ENCODE peak calls at places on chromosomes 13 and 19, in seven cellular contexts. One of them, this sample, is unnamed.

GRCh38 chr19:12884926-12885748 is 1.9 kb downstream of the KLF1 start:
- DNase-seq in suprapubic skin: peak; percentile 81
- DNase-seq in stomach: peak; percentile 95
- DNase-seq in transverse colon: peak; percentile 96
- DNase-seq in sigmoid colon: peak; percentile 85
- DNase-seq in GM12878: peak; percentile 57
- DNase-seq in H1: peak; percentile 99
- DNase-seq in this sample: no peak

GRCh38 chr13:49082653-49083536 is 107.2 kb downstream of the FNDC3A start:
- DNase-seq in sigmoid colon: no peak
- DNase-seq in stomach: no peak
- DNase-seq in suprapubic skin: no peak
- DNase-seq in GM12878: peak; percentile 48
- DNase-seq in transverse colon: no peak
- DNase-seq in H1: no peak
- DNase-seq in this sample: no peak

GRCh38 chr19:17202249-17202648 is 12.9 kb upstream of the USE1 start:
- DNase-seq in transverse colon: no peak
- DNase-seq in sigmoid colon: no peak
- DNase-seq in GM12878: no peak
- DNase-seq in suprapubic skin: no peak
- DNase-seq in H1: no peak
- DNase-seq in stomach: no peak
- DNase-seq in this sample: no peak

GRCh38 chr13:79671420-79671819 is 190.5 kb downstream of the NDFIP2 start:
- DNase-seq in GM12878: no peak
- DNase-seq in suprapubic skin: no peak
- DNase-seq in stomach: no peak
- DNase-seq in transverse colon: no peak
- DNase-seq in sigmoid colon: no peak
- DNase-seq in H1: no peak
- DNase-seq in this sample: no peak

GRCh38 chr19:31262673-31263308 is 86.4 kb downstream of the TSHZ3 start:
- DNase-seq in H1: no peak
- DNase-seq in suprapubic skin: no peak
- DNase-seq in transverse colon: no peak
- DNase-seq in sigmoid colon: no peak
- DNase-seq in stomach: peak; percentile 17
- DNase-seq in GM12878: no peak
- DNase-seq in this sample: no peak

GRCh38 chr13:28707629-28708427 is 10.9 kb downstream of the SLC46A3 start:
- DNase-seq in H1: no peak
- DNase-seq in suprapubic skin: no peak
- DNase-seq in sigmoid colon: no peak
- DNase-seq in transverse colon: no peak
- DNase-seq in stomach: no peak
- DNase-seq in GM12878: peak; percentile 94
- DNase-seq in this sample: no peak

GRCh38 chr13:44350775-44351504 is 22.7 kb upstream of the SERP2 start:
- DNase-seq in stomach: no peak
- DNase-seq in suprapubic skin: no peak
- DNase-seq in sigmoid colon: no peak
- DNase-seq in H1: no peak
- DNase-seq in GM12878: no peak
- DNase-seq in transverse colon: no peak
- DNase-seq in this sample: no peak

GRCh38 chr13:114025432-114026127 is 51.7 kb upstream of the C13orf46 start:
- DNase-seq in suprapubic skin: no peak
- DNase-seq in transverse colon: peak; percentile 60
- DNase-seq in H1: no peak
- DNase-seq in sigmoid colon: peak; percentile 83
- DNase-seq in stomach: no peak
- DNase-seq in GM12878: no peak
- DNase-seq in this sample: no peak

GRCh38 chr19:6802336-6803035 is 30.0 kb downstream of the VAV1 start:
- DNase-seq in transverse colon: peak; percentile 60
- DNase-seq in GM12878: peak; percentile 78
- DNase-seq in suprapubic skin: no peak
- DNase-seq in stomach: peak; percentile 39
- DNase-seq in sigmoid colon: peak; percentile 67
- DNase-seq in H1: no peak
- DNase-seq in this sample: no peak

GRCh38 chr19:49149652-49150105 is 5.5 kb downstream of the HRC start:
- DNase-seq in GM12878: no peak
- DNase-seq in suprapubic skin: peak; percentile 88
- DNase-seq in transverse colon: peak; percentile 60
- DNase-seq in H1: peak; percentile 88
- DNase-seq in stomach: peak; percentile 58
- DNase-seq in sigmoid colon: peak; percentile 87
- DNase-seq in this sample: no peak

GRCh38 chr19:50908311-50908710 is 2.9 kb downstream of the KLK4 start:
- DNase-seq in stomach: no peak
- DNase-seq in GM12878: no peak
- DNase-seq in suprapubic skin: no peak
- DNase-seq in H1: no peak
- DNase-seq in transverse colon: no peak
- DNase-seq in sigmoid colon: no peak
- DNase-seq in this sample: no peak

GRCh38 chr19:41193420-41194156 is 569 bp downstream of the CYP2S1 start:
- DNase-seq in transverse colon: no peak
- DNase-seq in sigmoid colon: no peak
- DNase-seq in GM12878: no peak
- DNase-seq in H1: no peak
- DNase-seq in suprapubic skin: no peak
- DNase-seq in stomach: no peak
- DNase-seq in this sample: no peak

GRCh38 chr13:28820099-28821051 is at the start of gene MTUS2:
- DNase-seq in H1: peak; percentile 77
- DNase-seq in GM12878: no peak
- DNase-seq in stomach: no peak
- DNase-seq in transverse colon: no peak
- DNase-seq in sigmoid colon: no peak
- DNase-seq in suprapubic skin: no peak
- DNase-seq in this sample: no peak

GRCh38 chr19:861756-862528 is 2.5 kb downstream of the CFD start:
- DNase-seq in stomach: no peak
- DNase-seq in sigmoid colon: no peak
- DNase-seq in suprapubic skin: no peak
- DNase-seq in transverse colon: peak; percentile 66
- DNase-seq in GM12878: no peak
- DNase-seq in H1: peak; percentile 96
- DNase-seq in this sample: no peak

GRCh38 chr19:38744906-38745305 is 632 bp upstream of the CAPN12 start:
- DNase-seq in transverse colon: no peak
- DNase-seq in suprapubic skin: no peak
- DNase-seq in sigmoid colon: no peak
- DNase-seq in GM12878: no peak
- DNase-seq in stomach: no peak
- DNase-seq in H1: no peak
- DNase-seq in this sample: no peak

GRCh38 chr13:22698477-22698876 is 482.3 kb upstream of the SGCG start:
- DNase-seq in GM12878: no peak
- DNase-seq in transverse colon: no peak
- DNase-seq in stomach: no peak
- DNase-seq in suprapubic skin: no peak
- DNase-seq in H1: no peak
- DNase-seq in sigmoid colon: no peak
- DNase-seq in this sample: no peak
- TF ChIP-seq EP300 in GM12878: no peak
- TF ChIP-seq EP300 in transverse colon: no peak
- TF ChIP-seq EP300 in stomach: no peak
- TF ChIP-seq EP300 in suprapubic skin: no peak
- TF ChIP-seq EP300 in H1: no peak
- TF ChIP-seq EP300 in sigmoid colon: no peak
- TF ChIP-seq EP300 in this sample: no peak

DNA sequence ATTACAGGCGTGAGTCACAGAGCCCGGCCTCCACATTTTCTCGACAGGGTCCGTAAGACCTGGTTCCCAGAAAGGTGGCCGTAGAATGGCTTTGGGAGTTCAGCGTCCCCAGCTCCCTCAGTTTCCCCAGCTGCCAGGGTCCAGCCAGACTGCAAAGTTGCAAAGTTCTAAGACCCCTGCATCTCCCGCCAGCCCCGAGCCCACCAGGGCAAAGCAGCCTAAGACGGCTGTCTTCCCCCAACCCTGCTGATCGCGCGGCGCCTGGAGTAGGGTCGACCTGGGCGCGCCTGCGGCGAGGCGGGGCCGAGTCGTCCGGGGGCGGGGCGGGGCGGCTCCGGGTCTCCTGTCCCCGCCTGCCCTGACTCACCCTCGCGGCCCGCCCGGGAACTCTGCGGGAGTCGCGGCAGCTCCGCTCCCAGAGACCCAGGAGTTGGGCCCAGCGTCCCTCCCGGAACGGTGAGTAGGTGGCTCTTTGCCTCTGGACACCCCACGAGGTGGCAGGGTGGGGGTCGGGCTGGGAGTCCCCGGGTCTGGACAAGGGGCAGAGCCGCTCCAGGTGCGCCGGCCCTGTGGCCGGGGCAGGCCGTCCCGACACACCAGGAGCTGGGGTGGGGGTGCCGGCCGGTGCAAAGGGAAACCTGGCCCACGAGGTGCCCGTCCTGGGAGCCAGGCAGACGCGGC is at the start of gene LRRC8E:
- DNase-seq in suprapubic skin: peak; percentile 69
- DNase-seq in GM12878: no peak
- DNase-seq in sigmoid colon: no peak
- DNase-seq in stomach: peak; percentile 79
- DNase-seq in H1: peak; percentile 92
- DNase-seq in transverse colon: peak; percentile 79
- DNase-seq in this sample: no peak
- TF ChIP-seq POLR2A in suprapubic skin: no peak
- TF ChIP-seq POLR2A in GM12878: no peak
- TF ChIP-seq POLR2A in sigmoid colon: no peak
- TF ChIP-seq POLR2A in stomach: no peak
- TF ChIP-seq POLR2A in H1: no peak
- TF ChIP-seq POLR2A in transverse colon: peak; percentile 30
- TF ChIP-seq POLR2A in this sample: no peak

GRCh38 chr13:98829541-98829940 is 77.1 kb upstream of the SLC15A1 start:
- DNase-seq in suprapubic skin: no peak
- DNase-seq in stomach: no peak
- DNase-seq in transverse colon: no peak
- DNase-seq in sigmoid colon: no peak
- DNase-seq in GM12878: no peak
- DNase-seq in H1: no peak
- DNase-seq in this sample: no peak

GRCh38 chr13:98826156-98826555 is 73.7 kb upstream of the SLC15A1 start:
- DNase-seq in H1: no peak
- DNase-seq in GM12878: no peak
- DNase-seq in stomach: no peak
- DNase-seq in suprapubic skin: no peak
- DNase-seq in sigmoid colon: no peak
- DNase-seq in transverse colon: no peak
- DNase-seq in this sample: no peak

GRCh38 chr13:98825659-98826058 is 73.2 kb upstream of the SLC15A1 start:
- DNase-seq in suprapubic skin: no peak
- DNase-seq in stomach: no peak
- DNase-seq in H1: no peak
- DNase-seq in GM12878: no peak
- DNase-seq in transverse colon: no peak
- DNase-seq in sigmoid colon: no peak
- DNase-seq in this sample: no peak

GRCh38 chr13:98828614-98829013 is 76.1 kb upstream of the SLC15A1 start:
- DNase-seq in H1: no peak
- DNase-seq in suprapubic skin: no peak
- DNase-seq in sigmoid colon: no peak
- DNase-seq in GM12878: no peak
- DNase-seq in stomach: no peak
- DNase-seq in transverse colon: no peak
- DNase-seq in this sample: no peak

GRCh38 chr13:98827449-98827848 is 75.0 kb upstream of the SLC15A1 start:
- DNase-seq in GM12878: no peak
- DNase-seq in sigmoid colon: no peak
- DNase-seq in stomach: no peak
- DNase-seq in H1: peak; percentile 58
- DNase-seq in suprapubic skin: no peak
- DNase-seq in transverse colon: no peak
- DNase-seq in this sample: no peak
- TF ChIP-seq CTCF in GM12878: no peak
- TF ChIP-seq CTCF in sigmoid colon: no peak
- TF ChIP-seq CTCF in stomach: no peak
- TF ChIP-seq CTCF in H1: peak; percentile 78
- TF ChIP-seq CTCF in suprapubic skin: no peak
- TF ChIP-seq CTCF in transverse colon: no peak
- TF ChIP-seq CTCF in this sample: no peak

GRCh38 chr19:35671818-35672217 is 5.5 kb downstream of the UPK1A start:
- DNase-seq in sigmoid colon: no peak
- DNase-seq in H1: no peak
- DNase-seq in transverse colon: no peak
- DNase-seq in suprapubic skin: no peak
- DNase-seq in GM12878: no peak
- DNase-seq in stomach: no peak
- DNase-seq in this sample: no peak
- TF ChIP-seq EP300 in sigmoid colon: no peak
- TF ChIP-seq EP300 in H1: no peak
- TF ChIP-seq EP300 in transverse colon: no peak
- TF ChIP-seq EP300 in suprapubic skin: no peak
- TF ChIP-seq EP300 in GM12878: no peak
- TF ChIP-seq EP300 in stomach: no peak
- TF ChIP-seq EP300 in this sample: no peak

GRCh38 chr19:3178377-3178972 is at the start of gene S1PR4:
- DNase-seq in transverse colon: peak; percentile 33
- DNase-seq in H1: no peak
- DNase-seq in suprapubic skin: no peak
- DNase-seq in GM12878: no peak
- DNase-seq in stomach: no peak
- DNase-seq in sigmoid colon: no peak
- DNase-seq in this sample: no peak
- TF ChIP-seq POLR2A in transverse colon: peak; percentile 61
- TF ChIP-seq POLR2A in H1: no peak
- TF ChIP-seq POLR2A in suprapubic skin: no peak
- TF ChIP-seq POLR2A in GM12878: peak; percentile 78
- TF ChIP-seq POLR2A in stomach: no peak
- TF ChIP-seq POLR2A in sigmoid colon: no peak
- TF ChIP-seq POLR2A in this sample: no peak

GRCh38 chr19:46077815-46078167 is 37.0 kb upstream of the IGFL4 start:
- DNase-seq in H1: no peak
- DNase-seq in stomach: no peak
- DNase-seq in sigmoid colon: no peak
- DNase-seq in transverse colon: no peak
- DNase-seq in GM12878: no peak
- DNase-seq in suprapubic skin: no peak
- DNase-seq in this sample: no peak
- TF ChIP-seq CTCF in H1: no peak
- TF ChIP-seq CTCF in stomach: no peak
- TF ChIP-seq CTCF in sigmoid colon: peak; percentile 4
- TF ChIP-seq CTCF in transverse colon: no peak
- TF ChIP-seq CTCF in GM12878: no peak
- TF ChIP-seq CTCF in suprapubic skin: no peak
- TF ChIP-seq CTCF in this sample: peak; percentile 7

This sample was measured in tibial nerve.